ENCODE peak calls at places on chromosomes 11 and 22, in four cellular contexts. E, H, R and W are unnamed samples.

GRCh38 chr22:22180738-22181514 is 63.7 kb upstream of the VPREB1 start:
- DNase-seq in E (no peak), H (no peak), R (no peak), W (no peak)

GRCh38 chr11:6640036-6640984 is 15.3 kb downstream of the DCHS1 start:
- DNase-seq in E (no peak), H (no peak), R (no peak), W (no peak)

GRCh38 chr11:104098555-104098954 is 62.1 kb downstream of the DDI1 start:
- DNase-seq in E (no peak), H (no peak), R (no peak), W (no peak)

GRCh38 chr11:110355011-110355744 is 58.8 kb upstream of the RDX start:
- DNase-seq in E (no peak), H (no peak), R (peak), W (no peak)

GRCh38 chr11:114066046-114066648 is 6.6 kb downstream of the ZBTB16 start:
- DNase-seq in E (no peak), H (no peak), R (no peak), W (no peak)

GRCh38 chr11:73218106-73218829 is at the start of gene P2RY2:
- DNase-seq in E (no peak), H (peak), R (peak), W (peak)

GRCh38 chr11:78127408-78127807 is 12.0 kb downstream of the ALG8 start:
- DNase-seq in E (no peak), H (no peak), R (no peak), W (no peak)

GRCh38 chr11:21511835-21512440 is 680.9 kb upstream of the ANO5 start:
- DNase-seq in E (no peak), H (peak), R (peak), W (peak)

GRCh38 chr11:64778223-64778472 is 194 bp downstream of the SF1 start:
- DNase-seq in E (no peak), H (no peak), R (no peak), W (no peak)

GRCh38 chr11:74634537-74634936 is 42.2 kb downstream of the POLD3 start:
- DNase-seq in E (no peak), H (no peak), R (peak), W (no peak)

GRCh38 chr11:65911682-65912568 is 6.9 kb downstream of the C11orf68 start:
- DNase-seq in E (no peak), H (peak), R (no peak), W (peak)

GRCh38 chr11:2263012-2263565 is 7.3 kb downstream of the ASCL2 start:
- DNase-seq in E (no peak), H (no peak), R (no peak), W (no peak)

GRCh38 chr11:8333431-8334401 is 70.0 kb upstream of the LMO1 start:
- DNase-seq in E (no peak), H (no peak), R (no peak), W (no peak)

GRCh38 chr22:50476819-50477344 is 2.0 kb upstream of the SBF1 start:
- DNase-seq in E (no peak), H (no peak), R (no peak), W (no peak)

GRCh38 chr22:48569476-48570233 is 1258.0 kb downstream of the BRD1 start:
- DNase-seq in E (no peak), H (no peak), R (no peak), W (no peak)

GRCh38 chr11:119093951-119094815 is 7.5 kb downstream of the DPAGT1 start:
- DNase-seq in E (no peak), H (peak), R (no peak), W (peak)

GRCh38 chr11:73779084-73779902 is 8.4 kb upstream of the MRPL48 start:
- DNase-seq in E (peak), H (peak), R (peak), W (peak)

GRCh38 chr22:19576460-19577421 is 52.5 kb upstream of the CLDN5 start:
- DNase-seq in E (no peak), H (peak), R (no peak), W (no peak)

GRCh38 chr11:68090706-68091105 is 30.5 kb downstream of the CHKA start:
- DNase-seq in E (no peak), H (no peak), R (no peak), W (no peak)

GRCh38 chr22:36156515-36157419 is 3.8 kb downstream of the APOL3 start:
- DNase-seq in E (no peak), H (no peak), R (peak), W (no peak)

GRCh38 chr11:63710476-63711217 is 29.3 kb downstream of the RTN3 start:
- DNase-seq in E (no peak), H (no peak), R (no peak), W (peak)

GRCh38 chr22:20782601-20783299 is 8.8 kb downstream of the SERPIND1 start:
- DNase-seq in E (no peak), H (no peak), R (no peak), W (no peak)

GRCh38 chr11:68213135-68213515 is at the start of gene KMT5B:
- DNase-seq in E (no peak), H (peak), R (no peak), W (no peak)

GRCh38 chr11:6615882-6616585 is 3.2 kb downstream of the TPP1 start:
- DNase-seq in E (no peak), H (no peak), R (no peak), W (no peak)

GRCh38 chr11:121214861-121215260 is 77.7 kb upstream of the SC5D start:
- DNase-seq in E (no peak), H (no peak), R (no peak), W (no peak)

GRCh38 chr11:36509265-36509664 is 807 bp downstream of the TRAF6 start:
- DNase-seq in E (no peak), H (peak), R (no peak), W (no peak)

GRCh38 chr11:84310261-84310660 is 1024.1 kb upstream of the CCDC90B start:
- DNase-seq in E (no peak), H (no peak), R (no peak), W (no peak)

GRCh38 chr11:22703561-22703960 is 37.1 kb downstream of the GAS2 start:
- DNase-seq in E (no peak), H (no peak), R (peak), W (no peak)

GRCh38 chr11:104091281-104092071 is 55.0 kb downstream of the DDI1 start:
- DNase-seq in E (no peak), H (no peak), R (no peak), W (no peak)

GRCh38 chr22:31585161-31585859 is 76.7 kb downstream of the PISD start:
- DNase-seq in E (no peak), H (no peak), R (peak), W (no peak)

GRCh38 chr11:64842851-64843841 is 1.3 kb downstream of the CDC42BPG start:
- DNase-seq in E (no peak), H (no peak), R (peak), W (no peak)

GRCh38 chr11:116595305-116595880 is 177.4 kb downstream of the BUD13 start:
- DNase-seq in E (no peak), H (no peak), R (no peak), W (no peak)

GRCh38 chr11:93820847-93821246 is 29.6 kb downstream of the VSTM5 start:
- DNase-seq in E (no peak), H (no peak), R (no peak), W (no peak)

GRCh38 chr22:20857247-20857643 is 1.4 kb downstream of the PI4KA start:
- DNase-seq in E (no peak), H (no peak), R (no peak), W (no peak)

GRCh38 chr11:3947084-3947483 is 91.6 kb downstream of the STIM1 start:
- DNase-seq in E (peak), H (no peak), R (no peak), W (no peak)

GRCh38 chr11:57072640-57073039 is 83.9 kb downstream of the OR5AK2 start:
- DNase-seq in E (no peak), H (no peak), R (no peak), W (no peak)
- TF ChIP-seq TCF12 in E (no peak), H (peak), R (no peak), W (no peak)

DNA sequence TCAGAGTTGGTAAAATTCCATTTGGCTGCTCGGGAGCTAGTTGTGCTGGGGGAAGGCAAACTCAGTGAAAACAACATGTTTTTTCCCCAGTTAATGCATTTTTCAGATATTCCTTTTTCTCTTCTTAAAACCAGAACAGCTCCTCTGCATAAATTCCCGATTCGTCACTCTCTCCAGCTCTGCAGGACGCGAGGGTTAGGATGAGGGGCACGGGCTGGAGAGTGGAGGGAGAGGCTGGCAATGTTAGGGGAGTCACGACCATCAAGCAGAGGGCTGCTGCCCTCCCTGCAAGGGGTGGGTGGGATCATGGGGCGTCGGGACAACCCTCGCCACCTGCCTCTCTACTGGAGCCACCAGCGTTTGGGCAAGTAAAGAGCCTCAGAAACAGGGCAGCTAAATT is 31.4 kb downstream of the LRRC10B start:
- DNase-seq in E (no peak), H (no peak), R (no peak), W (no peak)
- TF ChIP-seq TCF12 in E (no peak), H (no peak), R (no peak), W (no peak)

GRCh38 chr11:132177106-132177505 is 806.7 kb downstream of the NTM start:
- DNase-seq in E (no peak), H (no peak), R (peak), W (no peak)
- TF ChIP-seq TCF12 in E (no peak), H (no peak), R (no peak), W (no peak)

GRCh38 chr22:37801946-37802309 is 5.8 kb upstream of the GCAT start:
- DNase-seq in E (no peak), H (peak), R (no peak), W (no peak)
- TF ChIP-seq TCF12 in E (no peak), H (no peak), R (no peak), W (no peak)

GRCh38 chr11:128632151-128632791 is 44.9 kb upstream of the ETS1 start:
- DNase-seq in E (no peak), H (peak), R (peak), W (no peak)
- TF ChIP-seq TCF12 in E (no peak), H (no peak), R (no peak), W (no peak)

DNA sequence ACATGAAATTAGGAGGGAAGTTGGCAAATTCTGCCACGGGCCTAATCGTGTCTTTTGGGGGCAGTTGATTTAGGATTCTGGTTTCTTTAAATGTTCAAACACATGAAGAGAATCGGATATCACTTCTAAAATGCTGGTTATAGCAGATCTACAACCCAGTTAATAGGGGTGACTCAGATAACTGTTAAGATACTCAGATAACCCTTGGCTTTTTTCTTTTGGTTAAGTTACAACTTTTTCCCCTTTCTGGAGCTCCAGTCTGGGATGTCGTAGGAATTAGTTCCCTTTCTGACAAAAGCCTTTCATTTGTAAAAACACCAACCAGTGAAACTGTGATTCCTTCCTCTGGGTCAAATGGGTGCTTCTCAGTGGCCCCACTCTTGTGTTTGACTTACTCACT is 976 bp downstream of the DEPDC7 start:
- DNase-seq in E (no peak), H (no peak), R (no peak), W (no peak)
- TF ChIP-seq TCF12 in E (no peak), H (no peak), R (no peak), W (no peak)

GRCh38 chr11:23866641-23867040 is 630.2 kb upstream of the LUZP2 start:
- DNase-seq in E (no peak), H (no peak), R (no peak), W (no peak)
- TF ChIP-seq TCF12 in E (no peak), H (no peak), R (no peak), W (no peak)

DNA sequence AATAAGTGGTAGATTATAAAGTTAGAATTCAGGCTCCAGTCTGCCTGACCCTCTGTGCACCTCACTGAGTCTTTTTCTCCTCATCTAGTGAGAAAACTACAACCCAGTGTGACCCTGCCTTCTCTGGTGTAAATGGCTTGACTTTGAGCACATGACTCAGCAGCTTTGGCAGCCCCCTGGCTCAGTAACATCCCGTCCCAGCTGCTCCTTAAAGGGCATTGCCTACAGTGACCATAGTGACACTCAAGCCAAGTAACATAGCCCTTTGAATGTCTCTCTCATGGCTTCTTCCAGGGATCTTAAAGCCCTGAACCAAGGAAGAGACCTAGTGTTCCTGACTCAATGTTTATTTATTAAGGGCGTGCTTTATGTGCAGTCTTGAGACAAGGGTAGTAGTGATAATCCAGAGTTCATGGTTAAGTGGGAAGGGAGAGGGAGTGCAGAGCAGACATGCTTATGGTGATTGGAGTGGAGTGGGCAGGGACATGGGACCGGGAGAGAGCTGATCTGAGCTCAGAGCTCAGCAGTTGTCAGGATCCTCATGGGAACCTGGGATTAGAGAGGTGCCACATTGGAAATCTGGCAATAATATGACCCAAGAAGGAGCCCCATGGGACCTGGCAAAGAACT is 125.7 kb downstream of the PARVA start:
- DNase-seq in E (no peak), H (no peak), R (no peak), W (peak)
- TF ChIP-seq TCF12 in E (no peak), H (no peak), R (no peak), W (no peak)

DNA sequence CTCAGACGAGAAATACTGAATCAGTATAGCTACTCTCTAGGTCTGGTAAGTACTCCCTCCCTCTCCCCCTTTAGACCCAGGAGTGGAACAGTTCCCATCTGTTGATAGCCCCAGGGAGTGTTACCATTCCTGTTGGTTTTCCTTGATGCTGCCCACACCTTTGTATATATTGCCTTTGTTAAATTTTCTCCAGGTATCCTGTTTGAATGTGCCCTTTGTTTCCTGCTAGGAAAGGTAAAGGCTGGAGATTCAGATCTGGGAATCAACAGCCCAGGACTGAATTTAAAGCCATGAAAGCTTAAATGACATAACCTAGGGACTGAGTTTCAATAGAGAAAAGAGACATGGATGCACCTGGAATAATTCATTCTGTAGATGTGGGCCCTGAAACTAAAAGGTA is 68.3 kb downstream of the CCDC83 start:
- DNase-seq in E (no peak), H (no peak), R (peak), W (no peak)
- TF ChIP-seq TCF12 in E (no peak), H (no peak), R (no peak), W (no peak)